ENCODE peak calls at places on chromosomes 2 and 18, in seven cellular contexts. E is stimulated activated CD4-positive, alpha-beta T cell treated with anti-CD3 and anti-CD28 coated beads, Interleukin-1b, Interleukin-23, amount 100 ng/mL, for 48 hours; Q is kidney glomerular epithelial cell; P is mesothelial cell of epicardium; M is astrocyte of the spinal cord; A is HEK293T; D is substantia nigra. O is an unnamed sample.

GRCh38 chr18:76817888-76818611 is 4.3 kb upstream of the ZNF236 start:
- DNase-seq in E (no peak), Q (no peak), P (no peak), M (no peak), A (no peak), D (no peak), O (no peak)

GRCh38 chr2:158179660-158180059 is 78.0 kb downstream of the UPP2 start:
- DNase-seq in E (no peak), Q (no peak), P (no peak), M (peak; percentile 42), A (no peak), D (no peak), O (no peak)

GRCh38 chr2:70789304-70790078 is 952 bp downstream of the FIGLA start:
- DNase-seq in E (peak; percentile 76), Q (peak; percentile 24), P (peak; percentile 77), M (peak; percentile 36), A (peak; percentile 77), D (peak; percentile 42), O (peak; percentile 27)

GRCh38 chr2:218999021-218999880 is 6.0 kb upstream of the CRYBA2 start:
- DNase-seq in E (no peak), Q (no peak), P (no peak), M (no peak), A (no peak), D (no peak), O (no peak)

GRCh38 chr2:200077838-200078237 is 122.5 kb downstream of the MAIP1 start:
- DNase-seq in E (no peak), Q (peak; percentile 18), P (no peak), M (peak; percentile 40), A (no peak), D (no peak), O (no peak)

GRCh38 chr2:96756788-96757476 is 3.8 kb upstream of the CNNM4 start:
- DNase-seq in E (no peak), Q (no peak), P (no peak), M (no peak), A (no peak), D (no peak), O (no peak)

GRCh38 chr2:61689526-61689925 is 151.4 kb upstream of the XPO1 start:
- DNase-seq in E (no peak), Q (no peak), P (no peak), M (no peak), A (no peak), D (no peak), O (no peak)

GRCh38 chr2:219829968-219830738 is 202.7 kb downstream of the SLC4A3 start:
- DNase-seq in E (no peak), Q (no peak), P (no peak), M (no peak), A (no peak), D (no peak), O (no peak)

GRCh38 chr18:43078485-43079092 is 36.9 kb downstream of the RIT2 start:
- DNase-seq in E (no peak), Q (no peak), P (peak; percentile 37), M (no peak), A (no peak), D (no peak), O (no peak)

GRCh38 chr2:98911376-98912154 is 24.5 kb downstream of the CRACDL start:
- DNase-seq in E (no peak), Q (peak; percentile 46), P (no peak), M (peak; percentile 41), A (no peak), D (no peak), O (no peak)

GRCh38 chr2:230636684-230637271 is 75.9 kb upstream of the CAB39 start:
- DNase-seq in E (no peak), Q (no peak), P (no peak), M (no peak), A (no peak), D (no peak), O (no peak)

GRCh38 chr2:98464772-98465310 is 20.2 kb downstream of the INPP4A start:
- DNase-seq in E (no peak), Q (no peak), P (no peak), M (no peak), A (no peak), D (no peak), O (no peak)

GRCh38 chr2:9897796-9898195 is 53.7 kb upstream of the GRHL1 start:
- DNase-seq in E (no peak), Q (no peak), P (no peak), M (no peak), A (no peak), D (no peak), O (no peak)

GRCh38 chr18:40371673-40372072 is 1583.4 kb upstream of the PIK3C3 start:
- DNase-seq in E (no peak), Q (peak; percentile 17), P (no peak), M (peak; percentile 58), A (no peak), D (no peak), O (no peak)

GRCh38 chr2:179170897-179171296 is 93.7 kb downstream of the SESTD1 start:
- DNase-seq in E (no peak), Q (no peak), P (no peak), M (no peak), A (no peak), D (no peak), O (no peak)

GRCh38 chr2:35548171-35548570 is 807.4 kb upstream of the CRIM1 start:
- DNase-seq in E (no peak), Q (peak; percentile 39), P (no peak), M (peak; percentile 40), A (no peak), D (no peak), O (no peak)

GRCh38 chr2:42762155-42762554 is 1.8 kb downstream of the OXER1 start:
- DNase-seq in E (no peak), Q (no peak), P (no peak), M (no peak), A (no peak), D (no peak), O (no peak)

GRCh38 chr2:201618744-201619654 is 24.3 kb downstream of the TMEM237 start:
- DNase-seq in E (no peak), Q (peak; percentile 5), P (no peak), M (peak; percentile 76), A (no peak), D (peak; percentile 52), O (peak; percentile 36)

GRCh38 chr2:177753682-177754475 is 318.7 kb downstream of the PDE11A start:
- DNase-seq in E (no peak), Q (peak; percentile 78), P (peak; percentile 63), M (peak; percentile 90), A (peak; percentile 40), D (peak; percentile 57), O (peak; percentile 58)

GRCh38 chr2:168632733-168633132 is 169.7 kb upstream of the NOSTRIN start:
- DNase-seq in E (no peak), Q (peak; percentile 26), P (no peak), M (peak; percentile 58), A (no peak), D (no peak), O (no peak)

GRCh38 chr18:32595735-32596134 is 125.1 kb upstream of the GAREM1 start:
- DNase-seq in E (no peak), Q (no peak), P (no peak), M (no peak), A (no peak), D (no peak), O (no peak)

GRCh38 chr18:48590678-48591077 is 51.8 kb downstream of the CTIF start:
- DNase-seq in E (no peak), Q (peak; percentile 71), P (no peak), M (peak; percentile 92), A (no peak), D (no peak), O (no peak)

GRCh38 chr18:79930020-79930642 is 21.3 kb downstream of the SLC66A2 start:
- DNase-seq in E (no peak), Q (no peak), P (no peak), M (peak; percentile 23), A (no peak), D (no peak), O (no peak)

GRCh38 chr2:207128867-207129266 is 36.9 kb downstream of the KLF7 start:
- DNase-seq in E (no peak), Q (no peak), P (no peak), M (no peak), A (no peak), D (no peak), O (no peak)

GRCh38 chr2:121910139-121910538 is 154.7 kb downstream of the TSN start:
- DNase-seq in E (no peak), Q (no peak), P (no peak), M (no peak), A (no peak), D (no peak), O (no peak)

GRCh38 chr18:63138469-63139340 is 180.9 kb downstream of the BCL2 start:
- DNase-seq in E (no peak), Q (no peak), P (no peak), M (no peak), A (no peak), D (no peak), O (no peak)

GRCh38 chr2:35116151-35116550 is 1239.4 kb upstream of the CRIM1 start:
- DNase-seq in E (no peak), Q (no peak), P (no peak), M (no peak), A (no peak), D (no peak), O (no peak)

GRCh38 chr18:76260941-76261472 is 234.0 kb downstream of the ZNF516 start:
- DNase-seq in E (no peak), Q (no peak), P (no peak), M (no peak), A (no peak), D (peak; percentile 36), O (no peak)

GRCh38 chr2:120566331-120567035 is 169.2 kb upstream of the GLI2 start:
- DNase-seq in E (no peak), Q (peak; percentile 75), P (no peak), M (peak; percentile 96), A (no peak), D (peak; percentile 14), O (no peak)

GRCh38 chr2:109615637-109616144 is 1.5 kb downstream of the SOWAHC start:
- DNase-seq in E (no peak), Q (no peak), P (no peak), M (no peak), A (no peak), D (no peak), O (no peak)

GRCh38 chr18:70422061-70422965 is 133.5 kb downstream of the SOCS6 start:
- DNase-seq in E (no peak), Q (peak; percentile 93), P (no peak), M (peak; percentile 95), A (no peak), D (peak; percentile 7), O (peak; percentile 19)

GRCh38 chr2:238225911-238226697 is 13.7 kb downstream of the HES6 start:
- DNase-seq in E (no peak), Q (no peak), P (no peak), M (peak; percentile 28), A (no peak), D (no peak), O (no peak)

GRCh38 chr18:76816127-76816526 is 6.2 kb upstream of the ZNF236 start:
- DNase-seq in E (no peak), Q (no peak), P (no peak), M (no peak), A (no peak), D (no peak), O (no peak)

GRCh38 chr2:200308001-200308400 is 1.5 kb downstream of the SPATS2L start:
- DNase-seq in E (no peak), Q (peak; percentile 33), P (no peak), M (peak; percentile 59), A (no peak), D (no peak), O (no peak)

GRCh38 chr2:226674123-226674522 is 125.5 kb downstream of the IRS1 start:
- DNase-seq in E (no peak), Q (no peak), P (no peak), M (no peak), A (no peak), D (no peak), O (no peak)

GRCh38 chr2:74462786-74463105 is 2.4 kb downstream of the MOGS start:
- DNase-seq in E (no peak), Q (no peak), P (no peak), M (no peak), A (no peak), D (no peak), O (no peak)

GRCh38 chr2:149768320-149768799 is 180.8 kb upstream of the MMADHC start:
- DNase-seq in E (no peak), Q (peak; percentile 30), P (no peak), M (peak; percentile 44), A (no peak), D (no peak), O (no peak)

O was measured in hippocampal formation.